ENCODE peak calls at places on chromosomes 1 and 21, in five cellular contexts. Q, N, D, Y and F are unnamed samples.

GRCh38 chr1:59061876-59062275 is 235.0 kb upstream of the FGGY start:
- DNase-seq in Q (peak; percentile 96), N (no peak), D (peak; percentile 90), Y (no peak), F (peak; percentile 94)

GRCh38 chr1:198162091-198162767 is 5.4 kb downstream of the NEK7 start:
- DNase-seq in Q (no peak), N (no peak), D (no peak), Y (no peak), F (no peak)

GRCh38 chr1:109792056-109792831 is 28.5 kb upstream of the EPS8L3 start:
- DNase-seq in Q (peak; percentile 93), N (no peak), D (peak; percentile 88), Y (peak; percentile 41), F (peak; percentile 90)

GRCh38 chr1:200184196-200184595 is 156.7 kb downstream of the NR5A2 start:
- DNase-seq in Q (peak; percentile 93), N (no peak), D (peak; percentile 43), Y (no peak), F (peak; percentile 73)

GRCh38 chr1:93909146-93910050 is at the start of gene GCLM:
- DNase-seq in Q (peak; percentile 97), N (peak; percentile 82), D (peak; percentile 90), Y (peak; percentile 89), F (peak; percentile 97)

GRCh38 chr21:45592208-45592619 is 50.0 kb upstream of the SLC19A1 start:
- DNase-seq in Q (no peak), N (no peak), D (no peak), Y (no peak), F (no peak)

GRCh38 chr1:84972377-84972987 is 24.4 kb downstream of the MCOLN2 start:
- DNase-seq in Q (no peak), N (no peak), D (no peak), Y (no peak), F (peak; percentile 36)

GRCh38 chr1:100358210-100358609 is 5.9 kb downstream of the CDC14A start:
- DNase-seq in Q (peak; percentile 40), N (no peak), D (no peak), Y (no peak), F (peak; percentile 47)

GRCh38 chr1:36971832-36972231 is 62.5 kb downstream of the GRIK3 start:
- DNase-seq in Q (no peak), N (no peak), D (no peak), Y (no peak), F (no peak)

GRCh38 chr1:235078927-235079381 is 49.7 kb downstream of the TOMM20 start:
- DNase-seq in Q (peak; percentile 86), N (no peak), D (peak; percentile 52), Y (no peak), F (no peak)

GRCh38 chr21:35989185-35989735 is 71.1 kb downstream of the SETD4 start:
- DNase-seq in Q (peak; percentile 92), N (no peak), D (no peak), Y (no peak), F (no peak)

GRCh38 chr1:79353224-79353623 is 346.7 kb upstream of the ADGRL4 start:
- DNase-seq in Q (peak; percentile 73), N (no peak), D (peak; percentile 37), Y (no peak), F (peak; percentile 67)

GRCh38 chr1:228887101-228887500 is 151.8 kb downstream of the RHOU start:
- DNase-seq in Q (no peak), N (no peak), D (no peak), Y (no peak), F (no peak)

GRCh38 chr1:204973449-204973848 is 69.6 kb upstream of the CNTN2 start:
- DNase-seq in Q (no peak), N (no peak), D (no peak), Y (no peak), F (no peak)

GRCh38 chr1:247905899-247906503 is 10.6 kb downstream of the OR2W3 start:
- DNase-seq in Q (no peak), N (no peak), D (no peak), Y (no peak), F (no peak)

GRCh38 chr1:227781314-227781930 is 34.1 kb upstream of the PRSS38 start:
- DNase-seq in Q (no peak), N (no peak), D (no peak), Y (no peak), F (no peak)

GRCh38 chr1:227779651-227780050 is 35.8 kb upstream of the PRSS38 start:
- DNase-seq in Q (no peak), N (no peak), D (no peak), Y (no peak), F (no peak)

GRCh38 chr1:227779021-227779441 is 36.4 kb upstream of the PRSS38 start:
- DNase-seq in Q (no peak), N (no peak), D (no peak), Y (no peak), F (no peak)

GRCh38 chr1:227782226-227782625 is 33.2 kb upstream of the PRSS38 start:
- DNase-seq in Q (no peak), N (no peak), D (no peak), Y (no peak), F (no peak)

DNA sequence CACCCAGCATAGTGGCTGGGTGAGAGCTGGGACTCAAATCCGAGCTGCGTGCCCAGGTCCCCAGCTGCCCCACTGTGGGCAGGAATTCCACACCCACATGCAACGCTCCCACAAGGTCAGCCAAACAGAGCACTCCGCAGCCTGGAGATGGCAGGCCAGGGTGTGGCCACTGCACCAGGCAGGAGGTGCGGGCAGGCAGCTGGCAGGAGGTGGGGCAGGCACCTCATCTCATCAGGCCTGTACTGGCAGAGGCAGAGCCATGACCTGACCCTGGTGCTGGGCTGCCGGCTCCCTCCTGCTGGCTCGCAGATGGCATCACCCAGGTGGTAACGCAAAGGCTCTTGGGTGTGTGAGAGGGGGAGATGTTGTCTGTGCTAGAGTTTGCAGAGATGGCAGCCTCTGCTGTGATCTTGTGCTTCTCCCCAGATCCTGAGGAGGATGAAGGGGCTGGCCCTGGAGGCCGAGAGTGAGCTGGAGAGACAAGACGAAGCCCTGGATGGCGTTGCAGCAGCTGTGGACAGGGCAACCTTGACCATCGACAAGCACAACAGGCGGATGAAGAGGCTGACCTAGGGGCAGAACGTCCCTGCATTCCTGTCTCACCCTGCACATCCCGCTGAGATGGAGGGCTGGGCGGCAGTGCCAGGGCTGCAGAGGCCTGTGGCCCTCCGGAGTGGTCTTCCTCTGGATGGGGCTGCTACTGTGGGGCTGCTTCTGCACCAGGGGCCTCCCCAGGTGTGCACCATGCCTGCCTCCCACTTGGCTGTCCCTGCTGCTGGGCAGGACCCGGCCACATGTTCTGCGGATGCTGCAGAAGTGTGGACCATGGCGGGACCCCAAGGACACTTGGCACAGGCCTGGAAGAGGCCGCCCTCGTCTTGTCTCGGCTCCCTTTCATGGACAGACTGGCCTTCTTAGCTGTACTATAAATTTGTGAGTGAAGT is 35.1 kb upstream of the PRSS38 start:
- DNase-seq in Q (no peak), N (no peak), D (no peak), Y (no peak), F (no peak)
- H3K9ac ChIP-seq in Q (no peak overlapping the region), N (no peak overlapping the region), D (no peak overlapping the region), Y (peak overlapping the region; percentile 21), F (no peak overlapping the region)

GRCh38 chr1:113946112-113946511 is 17.0 kb downstream of the HIPK1 start:
- DNase-seq in Q (no peak), N (no peak), D (no peak), Y (no peak), F (no peak)
- H3K4me1 ChIP-seq in Q (no peaks in the 10 kb centered on the region), N (no peaks in the 10 kb centered on the region), D (peaks cover 4% of the 10 kb centered on the region), Y (no peaks in the 10 kb centered on the region), F (peaks cover 25% of the 10 kb centered on the region)

GRCh38 chr21:24823247-24823646 is 784.0 kb downstream of the MRPL39 start:
- DNase-seq in Q (no peak), N (no peak), D (no peak), Y (no peak), F (no peak)
- H3K9ac ChIP-seq in Q (no peak overlapping the region), N (no peak overlapping the region), D (no peak overlapping the region), Y (no peak overlapping the region), F (no peak overlapping the region)

DNA sequence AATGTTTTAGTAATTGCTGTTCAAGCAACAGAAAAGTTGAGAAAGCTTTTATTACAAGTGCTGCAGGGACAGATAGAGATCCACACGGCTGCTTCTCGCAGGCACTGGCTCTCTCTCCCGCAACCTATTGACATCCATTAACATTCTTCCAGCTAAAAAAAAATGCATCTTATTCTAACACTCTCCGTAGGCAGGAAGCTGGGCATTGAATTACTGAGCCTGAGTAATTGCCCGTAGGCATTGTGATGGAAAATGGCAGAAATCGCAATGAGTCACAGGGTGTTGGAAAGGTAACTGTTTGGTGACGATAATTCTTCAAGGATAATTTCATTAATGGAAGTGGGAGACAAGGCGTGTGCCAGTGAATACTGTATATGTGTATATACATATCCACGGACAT is 567.4 kb downstream of the NPHP4 start:
- DNase-seq in Q (no peak), N (peak; percentile 27), D (no peak), Y (peak; percentile 37), F (no peak)
- H3K4me1 ChIP-seq in Q (no peaks in the 10 kb centered on the region), N (peaks cover 5% of the 10 kb centered on the region), D (no peaks in the 10 kb centered on the region), Y (peaks cover 9% of the 10 kb centered on the region), F (no peaks in the 10 kb centered on the region)

GRCh38 chr1:10648689-10649483 is 147.6 kb downstream of the CASZ1 start:
- DNase-seq in Q (no peak), N (no peak), D (no peak), Y (peak; percentile 51), F (no peak)
- H3K9ac ChIP-seq in Q (no peak overlapping the region), N (no peak overlapping the region), D (no peak overlapping the region), Y (peak overlapping the region; percentile 64), F (no peak overlapping the region)

GRCh38 chr1:245458761-245459174 is 304.0 kb downstream of the KIF26B start:
- DNase-seq in Q (peak; percentile 79), N (no peak), D (peak; percentile 14), Y (no peak), F (no peak)

GRCh38 chr1:245458234-245458633 is 303.4 kb downstream of the KIF26B start:
- DNase-seq in Q (peak; percentile 85), N (no peak), D (no peak), Y (no peak), F (no peak)

GRCh38 chr1:245461681-245462080 is 306.9 kb downstream of the KIF26B start:
- DNase-seq in Q (no peak), N (no peak), D (no peak), Y (no peak), F (no peak)

GRCh38 chr1:245457562-245457961 is 302.8 kb downstream of the KIF26B start:
- DNase-seq in Q (no peak), N (no peak), D (no peak), Y (no peak), F (no peak)

GRCh38 chr1:245459621-245460020 is 304.8 kb downstream of the KIF26B start:
- DNase-seq in Q (no peak), N (no peak), D (no peak), Y (no peak), F (no peak)
- H3K4me1 ChIP-seq in Q (peaks cover 22% of the 10 kb centered on the region), N (no peaks in the 10 kb centered on the region), D (no peaks in the 10 kb centered on the region), Y (no peaks in the 10 kb centered on the region), F (no peaks in the 10 kb centered on the region)